ENCODE peak calls at places on chromosomes 1 and 21, in nine cellular contexts. G is uterus; B is left lung; Y is right lobe of liver; J is CD8-positive, alpha-beta T cell; N is neural progenitor cell; F is heart left ventricle; V is cardiac muscle cell; I is CD4-positive, alpha-beta memory T cell. Q is an unnamed sample. For H3K4me1, the result is how much of the 10 kb centered on the place peaks cover.

GRCh38 chr1:193229136-193229535 is 42.7 kb upstream of the B3GALT2 start:
- DNase-seq in N (no peak), J (no peak), I (no peak), G (no peak), Y (no peak), F (no peak), B (no peak), V (no peak), Q (no peak)

GRCh38 chr1:4654764-4655673 is 610 bp downstream of the AJAP1 start:
- DNase-seq in G (no peak), B (no peak), J (no peak), V (peak), Y (no peak), I (no peak), F (no peak), N (peak), Q (no peak)

GRCh38 chr1:46719689-46720088 is 775 bp upstream of the EFCAB14 start:
- DNase-seq in I (no peak), F (no peak), G (no peak), V (no peak), N (no peak), J (no peak), B (peak), Y (no peak), Q (no peak)

GRCh38 chr1:31955917-31956736 is 18.0 kb upstream of the PTP4A2 start:
- DNase-seq in G (peak), V (peak), B (peak), J (peak), F (peak), Y (peak), N (peak), I (peak), Q (peak)

GRCh38 chr21:20443558-20444155 is 554.6 kb upstream of the NCAM2 start:
- DNase-seq in Y (no peak), J (no peak), B (no peak), V (peak), G (no peak), I (no peak), F (no peak), N (peak), Q (no peak)

GRCh38 chr1:156796340-156797097 is 20.1 kb downstream of the SH2D2A start:
- DNase-seq in G (no peak), B (no peak), F (no peak), I (no peak), N (no peak), V (no peak), Y (no peak), J (no peak), Q (no peak)

GRCh38 chr1:220339581-220339980 is 67.3 kb upstream of the RAB3GAP2 start:
- DNase-seq in J (no peak), Y (no peak), G (no peak), V (no peak), F (no peak), N (no peak), I (no peak), B (no peak), Q (no peak)

GRCh38 chr1:48943393-48943792 is 166.7 kb upstream of the BEND5 start:
- DNase-seq in I (no peak), J (no peak), B (no peak), G (no peak), V (no peak), F (no peak), N (no peak), Y (no peak), Q (no peak)

GRCh38 chr1:156384007-156384406 is 15.0 kb downstream of the RHBG start:
- DNase-seq in F (no peak), Y (no peak), G (no peak), V (no peak), N (no peak), I (no peak), B (no peak), J (no peak), Q (no peak)

GRCh38 chr1:48853006-48853405 is 76.3 kb upstream of the BEND5 start:
- DNase-seq in V (no peak), N (no peak), J (no peak), G (no peak), B (no peak), F (no peak), Y (no peak), I (no peak), Q (no peak)

GRCh38 chr1:155871390-155871789 is 12.0 kb downstream of the SYT11 start:
- DNase-seq in Y (no peak), J (no peak), N (peak), I (no peak), F (peak), G (peak), B (no peak), V (peak), Q (peak)

GRCh38 chr1:200179781-200180160 is 152.3 kb downstream of the NR5A2 start:
- DNase-seq in Y (no peak), I (no peak), V (no peak), J (no peak), N (no peak), G (no peak), F (no peak), B (no peak), Q (no peak)

GRCh38 chr21:21165063-21165645 is 166.9 kb downstream of the NCAM2 start:
- DNase-seq in I (no peak), Y (no peak), V (no peak), G (no peak), B (no peak), J (no peak), F (peak), N (no peak), Q (no peak)

GRCh38 chr1:18883079-18883478 is 19.3 kb downstream of the ALDH4A1 start:
- DNase-seq in G (no peak), Y (no peak), I (no peak), N (no peak), V (no peak), B (no peak), J (no peak), F (no peak), Q (no peak)

GRCh38 chr1:234331511-234331910 is 41.7 kb upstream of the COA6 start:
- DNase-seq in N (no peak), J (no peak), F (no peak), G (no peak), Y (no peak), B (no peak), V (no peak), I (no peak), Q (no peak)

GRCh38 chr21:44666401-44667320 is at the start of gene KRTAP12-2:
- DNase-seq in F (peak), Y (no peak), I (no peak), N (no peak), V (no peak), J (no peak), B (no peak), G (no peak), Q (no peak)

GRCh38 chr1:41766546-41766945 is 152.2 kb downstream of the HIVEP3 start:
- DNase-seq in V (peak), B (no peak), J (no peak), G (no peak), F (no peak), N (no peak), I (no peak), Y (no peak), Q (no peak)

GRCh38 chr1:32775640-32776337 is 41.4 kb downstream of the YARS1 start:
- DNase-seq in F (no peak), Y (no peak), N (no peak), I (no peak), V (no peak), B (no peak), J (no peak), G (no peak), Q (no peak)

GRCh38 chr21:44868707-44869106 is 4.8 kb downstream of the PTTG1IP start:
- DNase-seq in N (no peak), J (no peak), F (no peak), Y (peak), B (peak), G (no peak), I (no peak), V (no peak), Q (no peak)

GRCh38 chr1:196531737-196532514 is 76.3 kb downstream of the KCNT2 start:
- DNase-seq in N (no peak), I (no peak), Y (no peak), G (no peak), F (no peak), V (no peak), B (no peak), J (no peak), Q (no peak)

GRCh38 chr1:192609110-192610079 is 26.6 kb upstream of the RGS13 start:
- DNase-seq in Y (peak), N (no peak), B (peak), I (peak), F (peak), V (no peak), J (peak), G (peak), Q (peak)

GRCh38 chr21:45634511-45635183 is 8.9 kb upstream of the PCBP3 start:
- DNase-seq in F (no peak), V (no peak), J (no peak), G (no peak), B (no peak), N (no peak), Y (no peak), I (no peak), Q (no peak)

GRCh38 chr1:2226525-2227340 is 1.4 kb upstream of the SKI start:
- DNase-seq in B (no peak), Y (peak), F (peak), G (peak), V (no peak), I (no peak), N (no peak), J (no peak), Q (no peak)

GRCh38 chr1:24562625-24563024 is 6.7 kb downstream of the NCMAP start:
- DNase-seq in B (no peak), I (no peak), N (no peak), V (peak), G (no peak), Y (no peak), F (no peak), J (no peak), Q (no peak)

GRCh38 chr1:87331319-87332269 is 2.9 kb downstream of the LMO4 start:
- DNase-seq in I (peak), J (peak), B (peak), G (peak), V (peak), N (peak), F (peak), Y (peak), Q (peak)

GRCh38 chr1:1775364-1776226 is 2.7 kb downstream of the NADK start:
- DNase-seq in V (no peak), G (no peak), B (no peak), F (no peak), J (no peak), Y (no peak), I (no peak), N (peak), Q (no peak)

GRCh38 chr21:42566524-42567180 is 53.0 kb downstream of the SLC37A1 start:
- DNase-seq in B (peak), I (no peak), F (peak), Y (no peak), V (no peak), J (no peak), G (peak), N (no peak), Q (no peak)

GRCh38 chr1:58592521-58593134 is 15.6 kb upstream of the TACSTD2 start:
- DNase-seq in N (no peak), F (peak), J (no peak), V (no peak), I (no peak), B (peak), G (peak), Y (peak), Q (no peak)

GRCh38 chr1:2415801-2416208 is 3.4 kb upstream of the PEX10 start:
- DNase-seq in I (peak), Y (no peak), V (no peak), G (no peak), F (no peak), B (no peak), J (peak), N (no peak), Q (no peak)

GRCh38 chr1:7676274-7676945 is 94.7 kb upstream of the VAMP3 start:
- DNase-seq in G (no peak), Y (peak), I (no peak), J (no peak), F (no peak), V (no peak), B (no peak), N (no peak), Q (no peak)

GRCh38 chr1:41714613-41715389 is 203.9 kb downstream of the HIVEP3 start:
- DNase-seq in B (no peak), N (no peak), Y (no peak), F (no peak), J (no peak), G (no peak), I (no peak), V (no peak), Q (no peak)

GRCh38 chr1:153447498-153448170 is 12.8 kb downstream of the S100A7 start:
- DNase-seq in V (no peak), B (no peak), I (no peak), F (no peak), N (no peak), Y (no peak), G (no peak), J (no peak), Q (no peak)

GRCh38 chr1:222930097-222930496 is 115.3 kb downstream of the DISP1 start:
- DNase-seq in B (no peak), I (no peak), Y (no peak), V (no peak), N (no peak), F (no peak), G (no peak), J (no peak), Q (no peak)
- H3K4me3 ChIP-seq in B (no peak), I (no peak), Y (no peak), V (peak), N (no peak), F (peak), G (no peak), J (no peak), Q (no peak)

GRCh38 chr21:36396971-36397370 is 11.8 kb downstream of the CHAF1B start:
- DNase-seq in B (no peak), Y (no peak), V (no peak), J (no peak), F (no peak), G (no peak), I (no peak), N (no peak), Q (no peak)

GRCh38 chr21:36397606-36398005 is 12.4 kb downstream of the CHAF1B start:
- DNase-seq in V (no peak), Y (no peak), I (no peak), B (no peak), G (no peak), N (no peak), J (no peak), F (no peak), Q (no peak)

GRCh38 chr21:36400719-36401118 is 15.5 kb downstream of the CHAF1B start:
- DNase-seq in F (no peak), Y (no peak), I (no peak), N (no peak), V (no peak), J (no peak), G (no peak), B (no peak), Q (no peak)

GRCh38 chr21:36403713-36404112 is 18.5 kb downstream of the CHAF1B start:
- DNase-seq in F (no peak), N (no peak), J (no peak), G (no peak), I (no peak), V (no peak), Y (no peak), B (no peak), Q (no peak)

GRCh38 chr21:36402339-36402738 is 17.1 kb downstream of the CHAF1B start:
- DNase-seq in J (no peak), F (no peak), N (no peak), G (no peak), I (no peak), V (no peak), Y (no peak), B (no peak), Q (no peak)
- H3K4me1 ChIP-seq in J (under half), F (under half), N (under half), G (under half), I (under half), V (under half), Y (under half), B (under half), Q (under half)

GRCh38 chr1:94276900-94277581 is 39.7 kb upstream of the ARHGAP29 start:
- DNase-seq in J (no peak), I (no peak), G (no peak), V (no peak), F (no peak), Y (no peak), B (no peak), N (no peak), Q (no peak)

GRCh38 chr1:94273111-94273510 is 35.7 kb upstream of the ARHGAP29 start:
- DNase-seq in J (no peak), G (no peak), Y (no peak), I (no peak), V (no peak), F (no peak), N (no peak), B (no peak), Q (no peak)

GRCh38 chr1:94272388-94272787 is 35.0 kb upstream of the ARHGAP29 start:
- DNase-seq in B (no peak), V (no peak), Y (no peak), G (no peak), I (no peak), F (no peak), J (no peak), N (no peak), Q (no peak)

GRCh38 chr1:94275116-94275515 is 37.7 kb upstream of the ARHGAP29 start:
- DNase-seq in Y (no peak), F (no peak), N (no peak), G (no peak), V (no peak), I (no peak), B (no peak), J (no peak), Q (no peak)

GRCh38 chr1:94274561-94274960 is 37.2 kb upstream of the ARHGAP29 start:
- DNase-seq in F (no peak), N (no peak), Y (no peak), V (no peak), G (no peak), J (no peak), I (no peak), B (no peak), Q (no peak)
- H3K27ac ChIP-seq in F (no peak), N (no peak), Y (no peak), V (no peak), G (no peak), J (no peak), I (no peak), B (no peak), Q (no peak)

DNA sequence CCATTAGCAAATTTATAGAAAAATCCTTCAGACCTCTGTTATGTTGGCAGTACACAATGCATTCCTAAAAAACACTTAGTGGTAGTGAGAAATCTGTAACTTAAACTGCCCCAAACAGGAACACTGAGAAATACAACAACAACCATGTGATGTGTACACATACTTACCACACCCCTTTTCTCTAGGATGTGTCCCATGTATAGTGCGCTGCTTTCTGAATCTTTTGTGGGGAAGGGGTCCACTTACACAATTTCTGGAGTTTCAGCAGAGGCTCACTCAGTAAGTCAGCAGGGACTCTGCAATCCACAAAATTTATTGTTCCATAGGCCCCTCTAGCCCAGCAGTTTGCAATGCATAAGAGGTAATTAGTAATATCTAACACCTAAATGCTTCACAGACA is 115.3 kb downstream of the TGFBR3 start:
- DNase-seq in I (no peak), Y (no peak), F (no peak), B (no peak), N (no peak), V (no peak), J (no peak), G (no peak), Q (no peak)
- H3K4me3 ChIP-seq in I (no peak), Y (no peak), F (no peak), B (no peak), N (no peak), V (no peak), J (no peak), G (no peak), Q (no peak)

GRCh38 chr1:175521265-175522040 is 221.9 kb downstream of the TNR start:
- DNase-seq in V (no peak), Y (peak), J (no peak), G (no peak), N (no peak), B (no peak), F (no peak), I (no peak), Q (no peak)

GRCh38 chr1:175524003-175524402 is 219.4 kb downstream of the TNR start:
- DNase-seq in Y (no peak), V (no peak), F (no peak), J (no peak), B (no peak), G (no peak), I (no peak), N (no peak), Q (no peak)

GRCh38 chr1:175522880-175523279 is 220.5 kb downstream of the TNR start:
- DNase-seq in J (no peak), V (no peak), F (no peak), Y (peak), N (no peak), B (no peak), G (no peak), I (no peak), Q (no peak)

GRCh38 chr1:175525222-175525621 is 218.2 kb downstream of the TNR start:
- DNase-seq in B (no peak), V (no peak), J (no peak), I (no peak), N (no peak), F (no peak), Y (no peak), G (no peak), Q (no peak)

GRCh38 chr1:175520186-175520585 is 223.2 kb downstream of the TNR start:
- DNase-seq in G (no peak), V (no peak), F (no peak), B (no peak), Y (no peak), J (no peak), N (no peak), I (no peak), Q (no peak)
- H3K4me1 ChIP-seq in G (under half), V (under half), F (under half), B (under half), Y (under half), J (under half), N (under half), I (under half), Q (under half)

DNA sequence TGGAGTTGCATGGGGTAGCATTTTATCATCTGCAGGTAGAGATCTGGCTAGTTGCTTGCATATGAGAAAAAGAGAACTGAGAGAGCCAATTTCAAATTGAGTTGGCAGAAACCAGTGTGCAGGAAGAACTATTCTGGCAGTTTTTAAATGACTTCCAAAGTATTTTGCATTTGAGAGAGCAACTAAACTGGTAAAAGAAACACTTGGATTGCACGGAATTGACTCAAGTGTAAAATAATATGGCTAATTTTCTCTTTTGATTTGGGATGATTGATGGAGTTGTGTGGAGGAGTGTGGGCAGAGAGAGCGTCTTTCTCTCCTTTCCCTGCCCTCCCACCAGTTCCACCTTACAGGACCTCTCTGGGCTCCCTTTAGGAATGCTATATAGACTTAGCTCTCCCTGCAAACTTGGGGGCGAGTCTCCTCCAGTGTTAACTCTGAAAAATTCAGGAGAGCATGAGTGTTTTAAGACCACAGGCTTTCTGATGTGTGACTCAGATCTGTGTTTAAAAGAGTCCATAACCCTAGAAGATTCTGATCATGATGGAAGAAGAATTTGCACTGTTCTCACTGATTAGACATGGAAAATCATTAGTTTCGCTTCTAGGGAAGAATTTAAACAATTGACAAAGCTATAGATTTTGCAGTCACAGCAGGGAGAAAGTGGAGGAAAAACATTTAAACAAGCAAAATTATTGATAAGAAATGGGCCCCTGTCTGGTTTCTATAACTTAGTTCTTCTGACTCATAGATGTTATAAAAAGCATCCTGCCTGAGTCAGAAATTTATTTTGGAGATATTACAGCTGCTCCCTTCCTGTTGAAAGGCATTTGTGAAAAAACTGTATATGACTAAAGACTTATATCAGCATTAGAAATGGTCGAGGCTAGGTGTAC is 24.9 kb upstream of the CTBS start:
- DNase-seq in Y (no peak), F (no peak), B (no peak), N (no peak), G (no peak), V (no peak), I (no peak), J (no peak), Q (no peak)
- H3K27ac ChIP-seq in Y (no peak), F (no peak), B (no peak), N (no peak), G (peak), V (no peak), I (no peak), J (no peak), Q (peak)

Q was measured in right atrium auricular region.